ENCODE peak calls at places on chromosomes 12 and 14, in nine cellular contexts. U, L, B, R, C, Y, H, M and V are unnamed samples.

GRCh38 chr14:50910495-50911420 is 33.5 kb downstream of the PYGL start:
- DNase-seq in M (no peak), C (no peak), U (no peak), H (no peak), R (no peak), B (no peak), L (no peak), Y (no peak), V (no peak)

GRCh38 chr12:27305673-27306504 is 26.7 kb upstream of the BMAL2 start:
- DNase-seq in Y (no peak), H (no peak), C (peak; percentile 57), U (peak; percentile 72), R (peak; percentile 13), M (no peak), B (peak; percentile 18), L (no peak), V (peak; percentile 30)

GRCh38 chr12:121465921-121466799 is 66.2 kb downstream of the RNF34 start:
- DNase-seq in C (peak; percentile 62), B (peak; percentile 76), R (no peak), H (no peak), L (no peak), Y (peak; percentile 21), U (no peak), M (peak; percentile 78), V (peak; percentile 35)

GRCh38 chr12:27194644-27195043 is 49.4 kb upstream of the STK38L start:
- DNase-seq in U (no peak), Y (no peak), L (no peak), C (no peak), H (no peak), R (no peak), B (no peak), M (no peak), V (peak; percentile 78)

GRCh38 chr12:91274886-91275285 is 92.3 kb upstream of the DCN start:
- DNase-seq in L (no peak), H (no peak), C (no peak), Y (no peak), M (peak; percentile 37), B (no peak), U (peak; percentile 61), R (no peak), V (peak; percentile 32)

GRCh38 chr14:53273671-53274072 is 120.5 kb upstream of the DDHD1 start:
- DNase-seq in Y (no peak), C (peak; percentile 46), H (no peak), R (no peak), L (no peak), M (no peak), U (peak; percentile 69), B (no peak), V (no peak)

GRCh38 chr14:76937181-76938091 is 91.1 kb downstream of the IRF2BPL start:
- DNase-seq in R (no peak), U (peak; percentile 87), C (no peak), L (no peak), B (peak; percentile 82), H (no peak), M (peak; percentile 85), Y (no peak), V (peak; percentile 83)

GRCh38 chr12:111838353-111838752 is 3.7 kb upstream of the MAPKAPK5 start:
- DNase-seq in M (no peak), R (no peak), U (no peak), L (no peak), B (peak; percentile 3), Y (no peak), H (no peak), C (no peak), V (no peak)

GRCh38 chr12:93318720-93319522 is 58.8 kb upstream of the NUDT4 start:
- DNase-seq in Y (no peak), U (no peak), L (no peak), H (no peak), C (no peak), M (no peak), R (no peak), B (no peak), V (no peak)

GRCh38 chr12:114920828-114921579 is 237.0 kb upstream of the TBX3 start:
- DNase-seq in B (no peak), U (peak; percentile 98), Y (no peak), L (no peak), R (no peak), C (no peak), H (no peak), M (no peak), V (no peak)

GRCh38 chr12:74780458-74781241 is 243.0 kb downstream of the ATXN7L3B start:
- DNase-seq in M (peak; percentile 54), U (peak; percentile 18), R (no peak), C (no peak), B (no peak), L (no peak), H (no peak), Y (no peak), V (peak; percentile 3)

GRCh38 chr12:10362828-10363664 is 26.8 kb downstream of the KLRK1 start:
- DNase-seq in C (no peak), H (no peak), U (no peak), L (no peak), M (no peak), R (no peak), B (no peak), Y (no peak), V (no peak)

GRCh38 chr12:76266797-76267196 is 81.4 kb downstream of the BBS10 start:
- DNase-seq in M (no peak), Y (no peak), B (no peak), L (no peak), U (peak; percentile 95), R (no peak), C (no peak), H (no peak), V (no peak)

GRCh38 chr12:131153016-131153415 is 199.3 kb downstream of the ADGRD1 start:
- DNase-seq in Y (no peak), L (no peak), B (no peak), M (no peak), C (no peak), U (no peak), H (no peak), R (no peak), V (no peak)

GRCh38 chr14:55448146-55448614 is 7.8 kb upstream of the TBPL2 start:
- DNase-seq in U (peak; percentile 98), C (no peak), R (no peak), M (no peak), Y (no peak), L (peak; percentile 32), H (no peak), B (no peak), V (no peak)

GRCh38 chr14:54768501-54768900 is 134.1 kb downstream of the GCH1 start:
- DNase-seq in C (no peak), B (peak; percentile 20), L (no peak), U (peak; percentile 2), R (no peak), M (no peak), H (no peak), Y (no peak), V (no peak)

GRCh38 chr14:92603309-92604257 is 90.0 kb downstream of the RIN3 start:
- DNase-seq in B (peak; percentile 30), Y (peak; percentile 46), M (no peak), C (no peak), L (no peak), H (no peak), R (no peak), U (peak; percentile 71), V (no peak)

GRCh38 chr14:71408362-71409035 is 501.2 kb downstream of the PCNX1 start:
- DNase-seq in B (no peak), Y (no peak), U (no peak), R (no peak), H (no peak), M (no peak), C (no peak), L (no peak), V (no peak)

GRCh38 chr12:121003650-121004049 is 12.6 kb downstream of the C12orf43 start:
- DNase-seq in C (no peak), H (no peak), L (no peak), M (no peak), B (peak; percentile 66), U (no peak), Y (no peak), R (peak; percentile 40), V (no peak)

GRCh38 chr12:110176745-110177144 is 52.6 kb downstream of the IFT81 start:
- DNase-seq in L (no peak), C (no peak), B (no peak), H (no peak), M (no peak), R (no peak), U (peak; percentile 61), Y (no peak), V (no peak)

GRCh38 chr12:120705618-120706017 is 4.6 kb upstream of the UNC119B start:
- DNase-seq in L (no peak), R (no peak), M (no peak), B (no peak), U (no peak), Y (no peak), H (no peak), C (no peak), V (no peak)

GRCh38 chr14:97827746-97828145 is 1030.6 kb downstream of the VRK1 start:
- DNase-seq in M (no peak), U (peak; percentile 15), Y (no peak), H (no peak), B (no peak), L (no peak), R (no peak), C (no peak), V (no peak)